ENCODE peak calls at places on chromosome 17, in four cellular contexts. K is adrenal gland, F is heart left ventricle, X is heart right ventricle. Z is an unnamed sample.

GRCh38 chr17:4998666-4999428 is 1.1 kb downstream of the KIF1C start:
- DNase-seq in K (no peak), F (no peak), X (no peak), Z (peak; percentile 80)

GRCh38 chr17:45648642-45649041 is 135.5 kb upstream of the CRHR1 start:
- DNase-seq in K (no peak), F (no peak), X (no peak), Z (no peak)

GRCh38 chr17:37571674-37572073 is 37.5 kb downstream of the SYNRG start:
- DNase-seq in K (no peak), F (no peak), X (no peak), Z (no peak)

GRCh38 chr17:45782889-45783592 is 1.1 kb upstream of the CRHR1 start:
- DNase-seq in K (no peak), F (no peak), X (no peak), Z (no peak)

GRCh38 chr17:18377437-18378204 is at the start of gene EVPLL:
- DNase-seq in K (no peak), F (no peak), X (no peak), Z (peak; percentile 81)

GRCh38 chr17:10135539-10136257 is 62.7 kb downstream of the GAS7 start:
- DNase-seq in K (peak; percentile 80), F (peak; percentile 31), X (no peak), Z (peak; percentile 60)

GRCh38 chr17:78572277-78573205 is 4.7 kb downstream of the DNAH17 start:
- DNase-seq in K (no peak), F (no peak), X (no peak), Z (no peak)

GRCh38 chr17:37259030-37259735 is 116.6 kb upstream of the C17orf78 start:
- DNase-seq in K (no peak), F (no peak), X (no peak), Z (no peak)

GRCh38 chr17:72632026-72632684 is 460.3 kb downstream of the SLC39A11 start:
- DNase-seq in K (no peak), F (no peak), X (no peak), Z (peak; percentile 97)

GRCh38 chr17:2898255-2898926 is 102.2 kb downstream of the RAP1GAP2 start:
- DNase-seq in K (no peak), F (no peak), X (no peak), Z (peak; percentile 60)

GRCh38 chr17:19244796-19245195 is 7.6 kb downstream of the EPN2 start:
- DNase-seq in K (no peak), F (no peak), X (no peak), Z (no peak)

GRCh38 chr17:41655611-41656111 is 31.3 kb upstream of the KRT17 start:
- DNase-seq in K (no peak), F (no peak), X (no peak), Z (peak; percentile 93)

GRCh38 chr17:47204722-47205418 is 4.3 kb upstream of the MYL4 start:
- DNase-seq in K (no peak), F (peak; percentile 48), X (no peak), Z (no peak)

GRCh38 chr17:35006345-35006744 is 26.0 kb downstream of the LIG3 start:
- DNase-seq in K (no peak), F (no peak), X (no peak), Z (no peak)

GRCh38 chr17:48671697-48672171 is 45.6 kb upstream of the HOXB9 start:
- DNase-seq in K (peak; percentile 75), F (peak; percentile 78), X (peak; percentile 80), Z (peak; percentile 93)

GRCh38 chr17:50304781-50305404 is 30.6 kb downstream of the TMEM92 start:
- DNase-seq in K (no peak), F (no peak), X (no peak), Z (no peak)

GRCh38 chr17:31487648-31488263 is 96.3 kb downstream of the RAB11FIP4 start:
- DNase-seq in K (peak; percentile 85), F (peak; percentile 86), X (peak; percentile 81), Z (peak; percentile 93)

GRCh38 chr17:43992641-43993040 is 11.8 kb upstream of the NAGS start:
- DNase-seq in K (no peak), F (no peak), X (no peak), Z (no peak)

GRCh38 chr17:60744355-60744958 is 66.8 kb downstream of the BCAS3 start:
- DNase-seq in K (no peak), F (no peak), X (no peak), Z (no peak)

GRCh38 chr17:1179112-1179634 is 608 bp downstream of the ABR start:
- DNase-seq in K (no peak), F (no peak), X (no peak), Z (no peak)
- H3K4me1 ChIP-seq in K (peaks cover 19% of the 10 kb centered on the region), F (peaks cover 89% of the 10 kb centered on the region), X (peaks cover 70% of the 10 kb centered on the region), Z (no peaks in the 10 kb centered on the region)

GRCh38 chr17:33651631-33652030 is 358.5 kb upstream of the ASIC2 start:
- DNase-seq in K (no peak), F (no peak), X (no peak), Z (no peak)
- H3K4me1 ChIP-seq in K (no peaks in the 10 kb centered on the region), F (no peaks in the 10 kb centered on the region), X (no peaks in the 10 kb centered on the region), Z (no peaks in the 10 kb centered on the region)

GRCh38 chr17:8151120-8151640 is 1.0 kb downstream of the PER1 start:
- DNase-seq in K (peak; percentile 95), F (peak; percentile 97), X (peak; percentile 94), Z (peak; percentile 87)

GRCh38 chr17:8153550-8153956 is 1.3 kb upstream of the PER1 start:
- DNase-seq in K (peak; percentile 95), F (peak; percentile 85), X (peak; percentile 59), Z (peak; percentile 90)

GRCh38 chr17:8152981-8153549 is 861 bp upstream of the PER1 start:
- DNase-seq in K (no peak), F (no peak), X (peak; percentile 13), Z (no peak)

GRCh38 chr17:8151641-8152111 is 528 bp downstream of the PER1 start:
- DNase-seq in K (peak; percentile 90), F (peak; percentile 90), X (peak; percentile 93), Z (peak; percentile 80)

DNA sequence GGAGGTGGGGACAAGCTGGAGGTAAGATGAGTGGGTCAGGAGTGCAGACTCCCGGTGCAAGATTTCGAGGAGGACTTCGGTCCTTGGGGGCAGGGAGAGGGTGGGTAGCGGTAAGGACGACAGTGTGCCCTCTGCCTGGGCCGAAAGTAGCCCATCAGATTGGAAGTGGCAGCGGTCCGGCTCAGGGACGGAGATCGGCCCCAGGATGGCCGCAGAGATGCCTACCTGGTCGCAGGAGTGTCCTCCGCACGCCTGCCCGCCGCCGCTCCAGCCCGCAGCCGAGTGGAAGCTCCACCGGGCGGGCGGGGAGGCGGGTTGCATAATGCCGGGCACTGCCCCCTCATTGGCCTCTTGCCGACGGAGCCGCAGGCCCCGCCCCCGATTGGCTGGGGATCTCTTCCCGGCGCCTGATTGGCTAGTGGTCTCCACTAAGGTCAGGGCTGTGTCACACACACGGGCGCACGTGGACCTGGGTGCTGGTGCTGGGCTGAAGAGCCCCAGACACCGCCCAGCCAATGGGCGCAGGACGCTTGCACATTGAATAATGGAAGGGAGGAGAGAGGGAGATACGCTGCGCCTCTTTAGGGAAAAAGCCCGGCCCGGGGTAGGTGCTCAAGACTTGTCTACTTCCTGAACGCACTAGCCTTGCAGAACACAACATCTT is at the start of gene PER1:
- DNase-seq in K (peak; percentile 99), F (peak; percentile 97), X (peak; percentile 98), Z (peak; percentile 97)
- H3K4me1 ChIP-seq in K (peaks cover 34% of the 10 kb centered on the region), F (peaks cover 62% of the 10 kb centered on the region), X (peaks cover 47% of the 10 kb centered on the region), Z (peaks cover 21% of the 10 kb centered on the region)

GRCh38 chr17:76528528-76529223 is 8.8 kb downstream of the CYGB start:
- DNase-seq in K (no peak), F (peak; percentile 74), X (peak; percentile 73), Z (no peak)
- H3K4me1 ChIP-seq in K (peaks cover 24% of the 10 kb centered on the region), F (peaks cover 76% of the 10 kb centered on the region), X (peaks cover 56% of the 10 kb centered on the region), Z (peaks cover 21% of the 10 kb centered on the region)

GRCh38 chr17:39700148-39700987 is 504 bp downstream of the ERBB2 start:
- DNase-seq in K (no peak), F (no peak), X (no peak), Z (no peak)

GRCh38 chr17:39703913-39704312 is 4.0 kb downstream of the ERBB2 start:
- DNase-seq in K (no peak), F (no peak), X (no peak), Z (no peak)

GRCh38 chr17:39701012-39701783 is 1.3 kb downstream of the ERBB2 start:
- DNase-seq in K (no peak), F (no peak), X (no peak), Z (peak; percentile 90)

GRCh38 chr17:39702901-39703893 is 3.3 kb downstream of the ERBB2 start:
- DNase-seq in K (no peak), F (no peak), X (no peak), Z (no peak)

DNA sequence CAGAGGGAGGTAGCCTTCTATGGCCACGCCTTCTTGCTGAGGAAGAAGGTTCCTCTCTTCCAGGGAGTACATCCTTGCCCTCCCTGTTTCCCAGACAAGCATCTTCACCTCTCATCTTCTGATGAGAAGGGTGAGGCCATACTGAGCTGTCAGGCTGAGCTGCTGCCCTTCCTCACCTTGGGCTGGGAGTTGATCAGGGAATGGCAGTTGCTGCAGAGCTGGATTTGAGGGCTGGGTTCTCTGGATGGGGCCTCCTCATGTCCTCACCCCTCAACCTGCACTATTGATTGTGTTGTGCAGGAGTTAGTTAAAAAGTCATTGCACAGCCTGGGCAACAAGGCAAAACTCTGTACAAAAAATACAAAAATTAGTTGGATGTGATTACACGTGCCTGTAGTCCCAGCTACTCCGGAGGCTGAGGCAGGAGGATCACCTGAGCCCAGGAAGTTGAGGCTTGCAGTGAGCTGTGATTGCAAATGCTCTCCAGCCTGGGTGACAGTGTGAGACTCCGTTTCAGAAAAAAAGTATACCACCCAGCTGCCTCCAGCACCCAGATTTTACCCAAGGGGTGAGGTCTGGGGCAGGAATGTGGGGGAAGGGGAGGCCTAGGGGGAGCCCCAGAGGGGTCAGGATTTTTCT is 2.0 kb downstream of the ERBB2 start:
- DNase-seq in K (no peak), F (no peak), X (no peak), Z (no peak)
- H3K4me1 ChIP-seq in K (no peaks in the 10 kb centered on the region), F (peaks cover 55% of the 10 kb centered on the region), X (peaks cover 40% of the 10 kb centered on the region), Z (peaks cover 22% of the 10 kb centered on the region)

GRCh38 chr17:64709481-64709880 is 47.4 kb upstream of the SMURF2 start:
- DNase-seq in K (no peak), F (no peak), X (no peak), Z (no peak)
- H3K4me1 ChIP-seq in K (peaks cover 8% of the 10 kb centered on the region), F (peaks cover 48% of the 10 kb centered on the region), X (peaks cover 33% of the 10 kb centered on the region), Z (peaks cover 33% of the 10 kb centered on the region)